ENCODE peak calls at places on chromosomes 12 and 14, in ten cellular contexts. R is tibial nerve; F is dorsolateral prefrontal cortex; W is lung; C is brain microvascular endothelial cell; X is RWPE1; J is sigmoid colon; I is CD4-positive, alpha-beta memory T cell; A is endodermal cell; K is uterus. B is an unnamed sample.

GRCh38 chr14:93343266-93343665 is 3.7 kb upstream of the COX8C start:
- DNase-seq in K (no peak), W (no peak), C (no peak), J (no peak), R (no peak), X (no peak), F (no peak), I (no peak), A (no peak), B (no peak)

GRCh38 chr12:129854591-129854990 is 49.2 kb downstream of the TMEM132D start:
- DNase-seq in C (no peak), A (no peak), J (no peak), K (no peak), W (no peak), R (no peak), F (peak; percentile 82), X (no peak), I (no peak), B (no peak)

GRCh38 chr14:96934961-96935360 is 137.8 kb downstream of the VRK1 start:
- DNase-seq in W (no peak), X (no peak), R (no peak), A (no peak), I (no peak), J (no peak), C (no peak), F (no peak), K (no peak), B (no peak)

GRCh38 chr12:16163891-16164290 is 113.6 kb downstream of the SLC15A5 start:
- DNase-seq in I (no peak), K (no peak), J (no peak), A (no peak), F (no peak), W (no peak), C (no peak), R (no peak), X (no peak), B (no peak)

GRCh38 chr14:89000007-89000942 is 175.8 kb downstream of the TTC8 start:
- DNase-seq in I (no peak), R (no peak), W (peak; percentile 54), J (no peak), X (peak; percentile 89), A (peak; percentile 73), F (no peak), C (peak; percentile 97), K (no peak), B (peak; percentile 74)

GRCh38 chr14:89349196-89350008 is 67.6 kb downstream of the FOXN3 start:
- DNase-seq in R (no peak), I (no peak), K (peak; percentile 60), W (no peak), A (peak; percentile 73), X (no peak), C (no peak), F (peak; percentile 84), J (peak; percentile 81), B (no peak)

GRCh38 chr12:24839268-24839791 is 109.6 kb downstream of the BCAT1 start:
- DNase-seq in R (no peak), W (no peak), K (no peak), X (no peak), J (no peak), A (no peak), I (no peak), F (no peak), C (peak; percentile 84), B (no peak)

GRCh38 chr12:42981379-42981778 is 391.8 kb upstream of the PRICKLE1 start:
- DNase-seq in J (no peak), X (no peak), F (no peak), C (peak; percentile 66), R (no peak), A (no peak), W (no peak), I (no peak), K (no peak), B (no peak)

GRCh38 chr14:69877492-69877891 is 1.7 kb upstream of the SMOC1 start:
- DNase-seq in R (no peak), W (no peak), I (no peak), F (no peak), J (no peak), A (no peak), C (peak; percentile 24), X (no peak), K (no peak), B (no peak)

GRCh38 chr12:108622921-108623514 is 10.7 kb downstream of the SELPLG start:
- DNase-seq in J (no peak), F (no peak), A (no peak), K (no peak), R (no peak), W (no peak), X (no peak), I (no peak), C (no peak), B (no peak)
- H3K27ac ChIP-seq in J (no peak overlapping the region), F (no peak overlapping the region), A (no peak overlapping the region), K (no peak overlapping the region), R (no peak overlapping the region), W (peak overlapping the region; percentile 72), X (no peak overlapping the region), I (peak overlapping the region; percentile 52), C (peak overlapping the region; percentile 24), B (no peak overlapping the region)

GRCh38 chr14:77059276-77059934 is 30.9 kb upstream of the IRF2BPL start:
- DNase-seq in A (peak; percentile 92), R (no peak), J (no peak), K (no peak), X (peak; percentile 74), I (no peak), W (no peak), F (peak; percentile 82), C (peak; percentile 90), B (no peak)
- H3K27ac ChIP-seq in A (peak overlapping the region; percentile 79), R (no peak overlapping the region), J (no peak overlapping the region), K (no peak overlapping the region), X (peak overlapping the region; percentile 52), I (no peak overlapping the region), W (no peak overlapping the region), F (peak overlapping the region; percentile 82), C (peak overlapping the region; percentile 11), B (no peak overlapping the region)

DNA sequence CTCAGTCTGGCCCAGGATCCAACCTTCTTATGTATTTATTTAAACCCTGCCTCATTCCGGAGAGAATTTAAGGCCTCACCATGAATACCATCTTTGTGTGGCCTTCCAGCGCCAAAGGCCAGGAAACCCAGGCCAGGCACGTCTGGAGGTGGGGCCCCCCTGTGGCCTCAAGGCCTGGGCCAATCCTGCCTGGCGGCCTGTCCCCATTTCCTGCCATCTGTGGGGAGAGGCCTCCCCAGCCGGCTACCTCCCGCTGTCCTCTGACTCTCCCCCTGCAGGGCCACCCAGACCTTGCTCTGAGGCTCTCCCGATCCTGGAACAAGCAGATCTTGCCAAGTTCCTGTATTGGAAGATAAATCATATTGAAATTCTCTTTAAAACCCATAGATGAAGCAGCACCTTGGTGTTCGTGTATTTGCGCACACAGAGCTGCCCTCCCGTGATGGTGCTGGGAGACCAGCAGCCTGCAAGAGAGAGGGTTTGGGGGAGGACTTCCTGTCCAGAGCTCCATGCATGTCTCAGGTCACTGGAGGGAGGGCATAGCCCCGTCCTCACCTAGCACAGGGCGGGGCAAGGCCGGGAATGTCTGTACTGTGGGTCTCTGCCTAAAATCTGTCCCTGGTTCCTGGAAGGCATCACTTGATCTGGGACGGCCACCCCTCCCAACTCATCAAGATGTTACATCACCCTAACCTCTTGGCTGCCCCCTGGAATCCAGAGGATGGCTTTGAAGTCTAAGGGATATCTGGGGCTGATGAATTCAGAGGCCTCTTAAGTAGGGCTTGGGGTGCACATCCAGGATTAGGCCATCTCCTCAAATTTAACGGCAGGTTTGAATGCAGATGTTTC is 37.2 kb upstream of the MEG3 start:
- DNase-seq in X (no peak), A (no peak), J (no peak), R (no peak), C (no peak), W (no peak), K (no peak), I (no peak), F (no peak), B (peak; percentile 24)
- H3K27ac ChIP-seq in X (no peak overlapping the region), A (no peak overlapping the region), J (no peak overlapping the region), R (no peak overlapping the region), C (no peak overlapping the region), W (no peak overlapping the region), K (no peak overlapping the region), I (no peak overlapping the region), F (no peak overlapping the region), B (no peak overlapping the region)

DNA sequence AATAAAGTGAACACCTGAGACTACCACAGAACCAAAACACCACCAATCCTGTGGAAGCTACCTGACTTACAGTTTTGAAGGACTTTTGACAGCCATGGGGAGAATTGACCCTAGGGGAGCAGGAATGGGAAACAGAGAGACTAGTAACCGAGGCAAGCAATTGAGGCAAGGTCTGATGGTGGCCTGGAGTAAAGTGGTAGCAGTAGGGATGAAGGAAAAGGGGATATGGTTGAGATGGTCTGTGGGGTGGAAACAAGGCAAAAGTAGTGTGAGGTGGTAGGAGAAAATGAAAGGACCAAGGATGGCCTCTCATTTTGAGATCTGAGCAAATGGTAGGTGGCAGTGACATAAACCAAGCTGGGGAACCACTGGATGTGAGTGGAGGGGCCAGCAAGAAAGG is 4.2 kb upstream of the IRF9 start:
- DNase-seq in I (no peak), W (no peak), C (no peak), X (no peak), K (no peak), R (no peak), F (no peak), J (no peak), A (no peak), B (no peak)
- H3K27ac ChIP-seq in I (no peak overlapping the region), W (no peak overlapping the region), C (no peak overlapping the region), X (peak overlapping the region; percentile 53), K (no peak overlapping the region), R (no peak overlapping the region), F (no peak overlapping the region), J (no peak overlapping the region), A (no peak overlapping the region), B (no peak overlapping the region)

DNA sequence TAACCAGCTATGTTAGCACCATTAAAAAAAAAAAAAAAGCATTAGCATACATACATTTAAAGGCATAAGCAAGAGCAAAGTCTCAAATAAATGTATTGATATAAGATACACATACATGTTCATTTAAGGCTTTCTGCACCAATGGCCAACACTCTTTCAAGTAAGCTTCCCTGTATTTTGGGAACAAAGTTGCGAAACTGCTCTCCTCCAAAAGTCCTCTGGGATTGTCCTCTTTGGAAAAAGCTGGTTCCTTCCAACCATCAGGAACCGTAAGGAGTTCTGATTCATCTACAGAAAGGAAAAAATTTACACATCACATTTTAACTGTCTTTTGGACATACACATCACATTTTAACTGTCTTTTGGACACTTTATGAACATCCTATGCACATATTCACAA is 3.2 kb downstream of the KRR1 start:
- DNase-seq in K (no peak), X (no peak), I (no peak), R (no peak), J (no peak), A (no peak), C (no peak), W (no peak), F (no peak), B (no peak)
- H3K27ac ChIP-seq in K (no peak overlapping the region), X (no peak overlapping the region), I (no peak overlapping the region), R (no peak overlapping the region), J (no peak overlapping the region), A (no peak overlapping the region), C (no peak overlapping the region), W (no peak overlapping the region), F (no peak overlapping the region), B (no peak overlapping the region)

GRCh38 chr12:132446535-132447326 is 43.2 kb upstream of the FBRSL1 start:
- DNase-seq in J (no peak), R (no peak), F (no peak), C (no peak), X (no peak), A (peak; percentile 73), I (no peak), K (no peak), W (no peak), B (no peak)
- H3K27ac ChIP-seq in J (peak overlapping the region; percentile 46), R (no peak overlapping the region), F (no peak overlapping the region), C (no peak overlapping the region), X (peak overlapping the region; percentile 90), A (no peak overlapping the region), I (peak overlapping the region; percentile 86), K (no peak overlapping the region), W (peak overlapping the region; percentile 7), B (no peak overlapping the region)

B was measured in aorta.